ENCODE peak calls at places on chromosomes 3 and 15, in four cellular contexts. K is KBM-7; A is A549; Y is activated CD4-positive, alpha-beta T cell treated with anti-CD3 and anti-CD28 coated beads for 36 hours. I is an unnamed sample.

GRCh38 chr15:70488002-70488605 is 275.3 kb downstream of the UACA start:
- DNase-seq in K (peak), A (peak), Y (peak), I (peak)

GRCh38 chr3:149494022-149494758 is 19.7 kb downstream of the TM4SF4 start:
- DNase-seq in K (peak), A (peak), Y (peak), I (peak)

GRCh38 chr3:47612178-47612577 is 33.5 kb upstream of the CSPG5 start:
- DNase-seq in K (no peak), A (peak), Y (no peak), I (no peak)

GRCh38 chr3:139794469-139795265 is 116.9 kb upstream of the NMNAT3 start:
- DNase-seq in K (no peak), A (no peak), Y (no peak), I (no peak)

GRCh38 chr3:30970183-30970582 is 75.7 kb upstream of the GADL1 start:
- DNase-seq in K (peak), A (peak), Y (peak), I (peak)

GRCh38 chr3:24829632-24830229 is 335.1 kb upstream of the THRB start:
- DNase-seq in K (no peak), A (peak), Y (no peak), I (peak)

GRCh38 chr3:152902141-152902669 is 67.3 kb downstream of the P2RY1 start:
- DNase-seq in K (no peak), A (no peak), Y (no peak), I (no peak)

GRCh38 chr15:63088532-63089245 is 33.0 kb upstream of the LACTB start:
- DNase-seq in K (no peak), A (peak), Y (no peak), I (no peak)

GRCh38 chr3:178289544-178290160 is 246.6 kb upstream of the KCNMB2 start:
- DNase-seq in K (peak), A (no peak), Y (no peak), I (no peak)

GRCh38 chr15:51780636-51781035 is 29.2 kb downstream of the TMOD2 start:
- DNase-seq in K (no peak), A (no peak), Y (no peak), I (no peak)

GRCh38 chr3:161069441-161070251 is 35.5 kb downstream of the B3GALNT1 start:
- DNase-seq in K (peak), A (peak), Y (no peak), I (no peak)

GRCh38 chr3:21159565-21159950 is 591.5 kb downstream of the ZNF385D start:
- DNase-seq in K (no peak), A (no peak), Y (no peak), I (no peak)

GRCh38 chr15:95085056-95085455 is 853.7 kb downstream of the MCTP2 start:
- DNase-seq in K (no peak), A (no peak), Y (no peak), I (no peak)

GRCh38 chr3:46022909-46023785 is 4.1 kb downstream of the XCR1 start:
- DNase-seq in K (no peak), A (no peak), Y (no peak), I (no peak)

GRCh38 chr3:49180116-49180515 is 8.7 kb downstream of the KLHDC8B start:
- DNase-seq in K (no peak), A (no peak), Y (no peak), I (no peak)

GRCh38 chr15:100073982-100074381 is 267.8 kb downstream of the ADAMTS17 start:
- DNase-seq in K (no peak), A (no peak), Y (no peak), I (no peak)

GRCh38 chr15:59160880-59161593 is 45.6 kb upstream of the LDHAL6B start:
- DNase-seq in K (peak), A (peak), Y (peak), I (peak)

GRCh38 chr15:66956672-66957540 is 108.5 kb upstream of the SMAD3 start:
- DNase-seq in K (no peak), A (no peak), Y (no peak), I (no peak)

GRCh38 chr3:146532406-146532805 is 12.0 kb downstream of the PLSCR1 start:
- DNase-seq in K (no peak), A (no peak), Y (no peak), I (no peak)

GRCh38 chr3:11307830-11308432 is 35.7 kb downstream of the ATG7 start:
- DNase-seq in K (no peak), A (no peak), Y (no peak), I (no peak)

GRCh38 chr3:56001991-56002390 is 466.3 kb downstream of the ERC2 start:
- DNase-seq in K (no peak), A (no peak), Y (no peak), I (no peak)

GRCh38 chr3:135503429-135504083 is 462.0 kb upstream of the PPP2R3A start:
- DNase-seq in K (peak), A (peak), Y (peak), I (peak)

GRCh38 chr3:49013738-49014660 is 4.4 kb downstream of the DALRD3 start:
- DNase-seq in K (peak), A (peak), Y (peak), I (peak)

GRCh38 chr15:100043069-100043641 is 298.6 kb downstream of the ADAMTS17 start:
- DNase-seq in K (peak), A (peak), Y (no peak), I (no peak)

GRCh38 chr15:63212050-63212973 is 22.9 kb downstream of the RAB8B start:
- DNase-seq in K (no peak), A (no peak), Y (peak), I (no peak)

GRCh38 chr15:57554063-57554820 is 37.5 kb upstream of the MYZAP start:
- DNase-seq in K (no peak), A (no peak), Y (no peak), I (no peak)

GRCh38 chr3:155032918-155033317 is 47.2 kb upstream of the MME start:
- DNase-seq in K (peak), A (no peak), Y (no peak), I (no peak)

GRCh38 chr3:189316296-189317019 is 144.7 kb downstream of the TPRG1 start:
- DNase-seq in K (no peak), A (no peak), Y (no peak), I (no peak)

GRCh38 chr3:126264381-126264780 is 84.0 kb upstream of the ALDH1L1 start:
- DNase-seq in K (no peak), A (no peak), Y (no peak), I (no peak)

GRCh38 chr15:68330911-68331310 is 53.4 kb downstream of the FEM1B start:
- DNase-seq in K (no peak), A (no peak), Y (no peak), I (no peak)

GRCh38 chr3:123346726-123347125 is 102.2 kb downstream of the ADCY5 start:
- DNase-seq in K (no peak), A (no peak), Y (no peak), I (peak)

GRCh38 chr3:188286087-188286513 is 132.1 kb downstream of the LPP start:
- DNase-seq in K (no peak), A (peak), Y (peak), I (no peak)

GRCh38 chr15:85307687-85308045 is 72.7 kb upstream of the AKAP13 start:
- DNase-seq in K (no peak), A (no peak), Y (no peak), I (no peak)